ENCODE peak calls at places on chromosomes 3 and 15, in five cellular contexts. T, P, R, A and D are unnamed samples.

GRCh38 chr3:16332904-16333426 is 68.0 kb downstream of the OXNAD1 start:
- DNase-seq in A (no peak), P (no peak), R (no peak), T (no peak), D (no peak)

GRCh38 chr3:31399270-31399669 is 133.5 kb upstream of the STT3B start:
- DNase-seq in A (no peak), P (no peak), R (no peak), T (no peak), D (no peak)

GRCh38 chr15:58467121-58467721 is 35.4 kb downstream of the LIPC start:
- DNase-seq in R (no peak), P (no peak), A (no peak), T (no peak), D (no peak)

GRCh38 chr3:118671192-118671591 is 363.5 kb downstream of the IGSF11 start:
- DNase-seq in R (no peak), A (no peak), P (no peak), T (no peak), D (no peak)

GRCh38 chr15:23750776-23751175 is 63.7 kb upstream of the NDN start:
- DNase-seq in T (no peak), A (no peak), P (no peak), R (no peak), D (no peak)

GRCh38 chr15:59491062-59491461 is 53.1 kb downstream of the FAM81A start:
- DNase-seq in A (no peak), P (no peak), R (no peak), T (peak), D (no peak)

GRCh38 chr3:15065550-15066007 is 464 bp upstream of the MRPS25 start:
- DNase-seq in P (no peak), T (no peak), R (no peak), A (peak), D (no peak)

GRCh38 chr3:127233371-127233770 is 40.4 kb downstream of the PRR23E start:
- DNase-seq in R (no peak), T (no peak), P (no peak), A (peak), D (no peak)

GRCh38 chr3:183734750-183735284 is 37.2 kb downstream of the YEATS2 start:
- DNase-seq in R (no peak), T (no peak), A (no peak), P (no peak), D (no peak)

GRCh38 chr3:139312959-139313358 is 30.9 kb upstream of the MRPS22 start:
- DNase-seq in R (no peak), P (no peak), A (no peak), T (no peak), D (no peak)

GRCh38 chr3:13012228-13012691 is 61.0 kb downstream of the IQSEC1 start:
- DNase-seq in T (no peak), A (no peak), P (no peak), R (peak), D (peak)

GRCh38 chr3:18035641-18036466 is 293.4 kb upstream of the TBC1D5 start:
- DNase-seq in T (no peak), R (no peak), P (no peak), A (peak), D (no peak)

GRCh38 chr15:89664951-89665350 is 9.7 kb upstream of the KIF7 start:
- DNase-seq in P (peak), T (peak), A (no peak), R (no peak), D (no peak)

GRCh38 chr15:50257924-50258323 is 7.6 kb downstream of the HDC start:
- DNase-seq in R (no peak), T (no peak), P (no peak), A (no peak), D (no peak)

GRCh38 chr3:74273091-74273490 is 341.4 kb downstream of the CNTN3 start:
- DNase-seq in P (no peak), R (no peak), T (no peak), A (no peak), D (peak)

GRCh38 chr3:193794002-193794835 is 201.2 kb downstream of the OPA1 start:
- DNase-seq in P (no peak), A (no peak), R (no peak), T (no peak), D (no peak)

GRCh38 chr3:109773006-109773405 is 435.7 kb upstream of the DPPA4 start:
- DNase-seq in R (no peak), T (no peak), P (no peak), A (no peak), D (no peak)

GRCh38 chr3:54954019-54954418 is 26.2 kb upstream of the LRTM1 start:
- DNase-seq in A (peak), T (no peak), P (no peak), R (no peak), D (peak)

GRCh38 chr3:177824190-177824786 is 627.0 kb upstream of the TBL1XR1 start:
- DNase-seq in A (no peak), T (peak), P (peak), R (peak), D (peak)

GRCh38 chr15:70264014-70264492 is 166.3 kb upstream of the TLE3 start:
- DNase-seq in A (peak), R (no peak), P (peak), T (peak), D (no peak)

GRCh38 chr15:92832992-92833438 is 67.1 kb upstream of the CHD2 start:
- DNase-seq in R (no peak), A (no peak), P (no peak), T (no peak), D (no peak)

GRCh38 chr3:101643861-101644613 is 32.9 kb downstream of the ZBTB11 start:
- DNase-seq in R (no peak), T (no peak), A (no peak), P (no peak), D (no peak)

GRCh38 chr15:78104119-78104479 is 11.7 kb downstream of the SH2D7 start:
- DNase-seq in P (no peak), A (no peak), R (no peak), T (no peak), D (no peak)

GRCh38 chr15:85941186-85941855 is 138.3 kb upstream of the AGBL1 start:
- DNase-seq in T (no peak), A (no peak), R (no peak), P (no peak), D (no peak)

GRCh38 chr15:88897456-88898194 is 2.3 kb upstream of the HAPLN3 start:
- DNase-seq in A (peak), R (peak), T (peak), P (no peak), D (peak)

GRCh38 chr3:185992801-185993467 is 55.1 kb upstream of the TRA2B start:
- DNase-seq in P (no peak), T (no peak), R (no peak), A (no peak), D (no peak)

GRCh38 chr3:5231067-5231466 is 43.6 kb downstream of the EDEM1 start:
- DNase-seq in R (no peak), T (peak), P (peak), A (no peak), D (no peak)

GRCh38 chr3:78258798-78259197 is 1218.9 kb downstream of the ROBO2 start:
- DNase-seq in R (no peak), P (no peak), A (no peak), T (no peak), D (no peak)

GRCh38 chr3:134353171-134353825 is 20.9 kb downstream of the AMOTL2 start:
- DNase-seq in R (no peak), A (no peak), P (no peak), T (no peak), D (no peak)

GRCh38 chr3:64295594-64295993 is 70.3 kb upstream of the PRICKLE2 start:
- DNase-seq in T (no peak), A (no peak), P (no peak), R (no peak), D (no peak)

GRCh38 chr3:139096670-139097069 is 52.0 kb upstream of the PRR23C start:
- DNase-seq in A (no peak), P (no peak), R (no peak), T (no peak), D (no peak)

GRCh38 chr3:16063603-16064002 is 110.9 kb upstream of the GALNT15 start:
- DNase-seq in R (no peak), A (no peak), T (no peak), P (no peak), D (no peak)

GRCh38 chr3:171986208-171986607 is 53.2 kb upstream of the FNDC3B start:
- DNase-seq in A (no peak), P (no peak), T (no peak), R (no peak), D (no peak)

GRCh38 chr3:149638401-149639092 is 19.3 kb downstream of the WWTR1 start:
- DNase-seq in P (peak), A (no peak), T (no peak), R (no peak), D (peak)

GRCh38 chr3:185328324-185329004 is 34.5 kb upstream of the MAP3K13 start:
- DNase-seq in R (no peak), P (no peak), A (no peak), T (no peak), D (peak)

GRCh38 chr15:25846377-25846776 is 16.8 kb downstream of the ATP10A start:
- DNase-seq in P (no peak), R (no peak), T (no peak), A (no peak), D (no peak)

GRCh38 chr3:127684871-127685707 is 12.3 kb downstream of the ABTB1 start:
- DNase-seq in P (no peak), A (no peak), T (no peak), R (peak), D (no peak)

GRCh38 chr15:55234104-55234799 is 37.5 kb upstream of the RSL24D1 start:
- DNase-seq in P (no peak), T (no peak), R (no peak), A (no peak), D (no peak)

GRCh38 chr15:48384616-48385015 is 53.4 kb downstream of the DUT start:
- DNase-seq in R (no peak), P (no peak), A (no peak), T (no peak), D (no peak)